ENCODE peak calls at places on chromosomes 5 and 9, in eight cellular contexts. X is right lobe of liver; B is IMR-90; Z is esophagus squamous epithelium; I is CD4-positive, alpha-beta T cell; M is left ventricle myocardium inferior; R is Peyer's patch; N is lung. Q is an unnamed sample.
A peak's percentile ranks its signal among the peaks of the same experiment; 100 is the strongest.

GRCh38 chr9:15248106-15248505 is 58.9 kb downstream of the TTC39B start:
- DNase-seq in X (no peak), B (no peak), Z (no peak), I (no peak), M (no peak), R (no peak), N (no peak), Q (no peak)

GRCh38 chr5:96017951-96018350 is 56.3 kb upstream of the ELL2 start:
- DNase-seq in X (no peak), B (peak; percentile 98), Z (no peak), I (no peak), M (no peak), R (no peak), N (no peak), Q (no peak)

GRCh38 chr9:110638381-110638954 is 30.1 kb upstream of the MUSK start:
- DNase-seq in X (no peak), B (peak; percentile 54), Z (no peak), I (no peak), M (no peak), R (no peak), N (no peak), Q (no peak)

GRCh38 chr5:67246108-67246507 is 49.5 kb upstream of the CD180 start:
- DNase-seq in X (no peak), B (peak; percentile 82), Z (no peak), I (no peak), M (no peak), R (no peak), N (no peak), Q (no peak)

GRCh38 chr5:15757103-15757502 is 257.1 kb downstream of the FBXL7 start:
- DNase-seq in X (no peak), B (peak; percentile 64), Z (no peak), I (no peak), M (no peak), R (no peak), N (no peak), Q (no peak)

GRCh38 chr9:132894857-132895846 is 16.5 kb downstream of the SPACA9 start:
- DNase-seq in X (no peak), B (no peak), Z (no peak), I (no peak), M (no peak), R (no peak), N (no peak), Q (no peak)

GRCh38 chr5:108381034-108381954 is 604 bp downstream of the FBXL17 start:
- DNase-seq in X (peak; percentile 84), B (peak; percentile 63), Z (peak; percentile 48), I (peak; percentile 79), M (peak; percentile 85), R (peak; percentile 90), N (peak; percentile 81), Q (peak; percentile 78)

GRCh38 chr5:179668404-179668803 is 12.4 kb downstream of the CBY3 start:
- DNase-seq in X (no peak), B (peak; percentile 54), Z (no peak), I (peak; percentile 31), M (no peak), R (peak; percentile 51), N (no peak), Q (peak; percentile 28)

GRCh38 chr9:7212101-7212500 is 454.3 kb downstream of the KDM4C start:
- DNase-seq in X (no peak), B (no peak), Z (no peak), I (no peak), M (no peak), R (no peak), N (no peak), Q (no peak)

GRCh38 chr5:89878140-89878570 is 531.4 kb downstream of the CETN3 start:
- DNase-seq in X (no peak), B (peak; percentile 54), Z (no peak), I (no peak), M (no peak), R (no peak), N (no peak), Q (no peak)

GRCh38 chr9:110590816-110591215 is 11.3 kb upstream of the SVEP1 start:
- DNase-seq in X (no peak), B (no peak), Z (no peak), I (no peak), M (no peak), R (no peak), N (no peak), Q (no peak)

GRCh38 chr5:163653526-163653925 is 148.1 kb downstream of the MAT2B start:
- DNase-seq in X (no peak), B (no peak), Z (no peak), I (no peak), M (no peak), R (no peak), N (no peak), Q (no peak)

GRCh38 chr9:116800885-116801284 is 113.8 kb downstream of the TRIM32 start:
- DNase-seq in X (no peak), B (no peak), Z (no peak), I (no peak), M (no peak), R (no peak), N (no peak), Q (no peak)

GRCh38 chr5:9557696-9558095 is 11.8 kb upstream of the SEMA5A start:
- DNase-seq in X (no peak), B (peak; percentile 82), Z (no peak), I (no peak), M (no peak), R (no peak), N (no peak), Q (no peak)

GRCh38 chr5:388266-389196 is 54.4 kb upstream of the EXOC3 start:
- DNase-seq in X (no peak), B (no peak), Z (no peak), I (no peak), M (no peak), R (no peak), N (peak; percentile 23), Q (no peak)

GRCh38 chr5:176578391-176578808 is 29.3 kb downstream of the CDHR2 start:
- DNase-seq in X (no peak), B (peak; percentile 38), Z (no peak), I (peak; percentile 45), M (peak; percentile 23), R (peak; percentile 78), N (peak; percentile 63), Q (peak; percentile 85)

DNA sequence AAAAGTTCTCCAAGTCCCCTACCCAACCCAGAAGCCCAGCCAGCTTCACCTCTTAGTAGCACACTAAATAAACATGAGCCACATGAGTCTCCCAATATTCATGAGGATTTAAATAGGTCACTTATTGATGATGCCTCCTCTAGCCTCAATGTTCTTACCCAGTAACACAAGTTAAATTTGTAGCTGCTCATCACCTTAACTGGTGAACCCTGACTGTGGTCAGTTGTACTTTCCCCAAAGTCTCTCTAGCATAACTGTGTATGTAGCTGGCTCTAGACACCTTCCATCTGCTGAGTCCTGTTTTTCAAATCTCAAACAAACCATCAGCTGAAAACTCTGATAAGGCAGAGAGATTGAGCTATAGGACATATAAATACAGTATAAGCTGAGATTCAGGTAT is 100.3 kb upstream of the ELAVL2 start:
- DNase-seq in X (no peak), B (no peak), Z (no peak), I (no peak), M (no peak), R (no peak), N (no peak), Q (no peak)
- H3K27ac ChIP-seq in X (no peak overlapping the region), B (no peak overlapping the region), Z (no peak overlapping the region), I (no peak overlapping the region), M (no peak overlapping the region), R (no peak overlapping the region), N (no peak overlapping the region), Q (no peak overlapping the region)

GRCh38 chr5:11166906-11167305 is 405.9 kb upstream of the DAP start:
- DNase-seq in X (no peak), B (no peak), Z (no peak), I (no peak), M (no peak), R (no peak), N (no peak), Q (no peak)

GRCh38 chr5:11172484-11172883 is 411.4 kb upstream of the DAP start:
- DNase-seq in X (no peak), B (no peak), Z (no peak), I (no peak), M (no peak), R (no peak), N (no peak), Q (no peak)

GRCh38 chr5:11174601-11175000 is 413.6 kb upstream of the DAP start:
- DNase-seq in X (no peak), B (no peak), Z (no peak), I (no peak), M (no peak), R (no peak), N (no peak), Q (no peak)

DNA sequence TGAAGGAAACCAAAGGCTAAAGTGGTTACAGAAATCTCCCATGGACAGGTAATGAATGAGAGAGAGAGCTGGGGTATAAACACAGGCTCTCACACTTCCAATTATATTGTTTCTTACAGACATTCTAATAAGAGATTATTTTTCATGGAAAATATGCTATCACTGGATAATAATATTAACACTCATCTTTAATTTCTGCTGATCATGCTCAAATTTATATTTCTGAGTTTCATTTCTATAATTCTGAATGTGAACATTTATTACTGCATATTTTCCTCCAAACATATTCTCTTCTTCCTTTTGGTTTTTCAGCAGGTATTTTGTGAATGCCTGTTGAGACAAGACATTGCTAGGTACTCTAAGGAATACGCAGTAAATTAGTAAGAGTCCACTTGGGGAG is 410.2 kb upstream of the DAP start:
- DNase-seq in X (no peak), B (no peak), Z (no peak), I (no peak), M (no peak), R (no peak), N (no peak), Q (no peak)
- H3K9me3 ChIP-seq in X (no peaks in the 10 kb centered on the region), B (no peaks in the 10 kb centered on the region), Z (no peaks in the 10 kb centered on the region), I (no peaks in the 10 kb centered on the region), M (no peaks in the 10 kb centered on the region), R (no peaks in the 10 kb centered on the region), N (no peaks in the 10 kb centered on the region), Q (no peaks in the 10 kb centered on the region)

GRCh38 chr9:127153484-127153883 is 31.0 kb upstream of the ANGPTL2 start:
- DNase-seq in X (peak; percentile 37), B (no peak), Z (no peak), I (no peak), M (no peak), R (peak; percentile 34), N (no peak), Q (no peak)
- H3K27ac ChIP-seq in X (no peak overlapping the region), B (no peak overlapping the region), Z (no peak overlapping the region), I (no peak overlapping the region), M (no peak overlapping the region), R (no peak overlapping the region), N (no peak overlapping the region), Q (no peak overlapping the region)

DNA sequence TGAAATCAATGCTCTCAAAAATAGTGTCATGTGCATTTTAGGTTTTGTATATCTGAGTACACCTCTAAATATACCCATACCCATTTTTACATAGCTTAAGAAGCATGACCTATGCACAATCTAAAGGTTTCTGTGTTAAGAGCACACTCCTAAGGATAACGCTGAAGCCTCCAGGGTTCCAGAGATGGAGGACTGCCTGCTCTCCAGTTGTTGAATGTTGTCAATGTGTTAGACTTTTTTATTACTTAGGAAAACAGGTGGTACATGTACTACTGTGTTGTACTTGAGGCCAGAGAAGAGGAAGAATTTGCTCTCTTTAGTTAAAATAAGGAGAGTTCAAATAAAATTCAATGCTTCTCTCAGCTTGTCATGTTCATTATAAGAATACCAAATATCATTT is 141.2 kb downstream of the EMB start:
- DNase-seq in X (no peak), B (no peak), Z (no peak), I (no peak), M (no peak), R (no peak), N (no peak), Q (no peak)
- H3K9me3 ChIP-seq in X (no peaks in the 10 kb centered on the region), B (no peaks in the 10 kb centered on the region), Z (no peaks in the 10 kb centered on the region), I (no peaks in the 10 kb centered on the region), M (peaks cover 4% of the 10 kb centered on the region), R (no peaks in the 10 kb centered on the region), N (no peaks in the 10 kb centered on the region), Q (no peaks in the 10 kb centered on the region)

GRCh38 chr5:149326611-149327010 is 18.7 kb upstream of the GRPEL2 start:
- DNase-seq in X (no peak), B (no peak), Z (no peak), I (no peak), M (no peak), R (no peak), N (no peak), Q (no peak)
- H3K27ac ChIP-seq in X (no peak overlapping the region), B (no peak overlapping the region), Z (no peak overlapping the region), I (no peak overlapping the region), M (no peak overlapping the region), R (no peak overlapping the region), N (no peak overlapping the region), Q (no peak overlapping the region)